ENCODE peak calls at places on chromosomes 5 and 9, in nine cellular contexts. C is AG09309, H is uterus, X is AG04450, N is OCI-LY7, Q is AG09319, B is fibroblast of villous mesenchyme, P is dorsolateral prefrontal cortex, S is foreskin keratinocyte. L is an unnamed sample.

GRCh38 chr5:45062044-45062443 is 253.3 kb downstream of the MRPS30 start:
- DNase-seq in C (no peak), P (no peak), Q (no peak), H (no peak), X (no peak), N (no peak), S (no peak), B (no peak), L (no peak)

GRCh38 chr5:176817369-176817841 is 7.0 kb downstream of the UNC5A start:
- DNase-seq in B (no peak), H (no peak), S (no peak), N (no peak), P (no peak), Q (no peak), X (no peak), C (no peak), L (peak)

GRCh38 chr5:36948041-36948440 is 71.5 kb downstream of the NIPBL start:
- DNase-seq in Q (no peak), C (no peak), S (peak), X (peak), H (no peak), N (no peak), P (no peak), B (peak), L (no peak)

GRCh38 chr5:100854594-100854993 is 48.5 kb downstream of the ST8SIA4 start:
- DNase-seq in B (no peak), N (no peak), X (no peak), S (no peak), Q (no peak), P (no peak), C (no peak), H (no peak), L (no peak)

GRCh38 chr5:33153373-33153772 is 287.4 kb upstream of the TARS1 start:
- DNase-seq in Q (no peak), H (no peak), B (no peak), S (no peak), C (no peak), X (no peak), P (no peak), N (no peak), L (no peak)

GRCh38 chr5:176761755-176762154 is 48.6 kb upstream of the UNC5A start:
- DNase-seq in B (no peak), H (no peak), X (no peak), P (no peak), Q (no peak), C (no peak), N (no peak), S (no peak), L (no peak)

GRCh38 chr9:112867275-112867991 is 23.2 kb downstream of the SLC46A2 start:
- DNase-seq in X (peak), N (no peak), C (no peak), H (no peak), B (peak), Q (peak), P (no peak), S (peak), L (no peak)

GRCh38 chr5:132215329-132215728 is 12.3 kb downstream of the P4HA2 start:
- DNase-seq in H (peak), B (peak), Q (peak), N (no peak), C (peak), X (peak), P (peak), S (peak), L (peak)

GRCh38 chr9:4769321-4770080 is 23.2 kb upstream of the RCL1 start:
- DNase-seq in P (no peak), C (no peak), N (no peak), S (peak), X (no peak), H (no peak), Q (no peak), B (no peak), L (peak)

GRCh38 chr5:1368236-1368635 is 23.3 kb upstream of the CLPTM1L start:
- DNase-seq in P (no peak), C (no peak), S (no peak), N (no peak), Q (no peak), H (no peak), B (no peak), X (no peak), L (no peak)

GRCh38 chr9:136782452-136782851 is 8.7 kb upstream of the TMEM141 start:
- DNase-seq in B (no peak), H (no peak), X (no peak), P (no peak), S (no peak), N (no peak), C (no peak), Q (no peak), L (no peak)

GRCh38 chr9:131739192-131739961 is 499 bp downstream of the RAPGEF1 start:
- DNase-seq in C (no peak), X (no peak), B (peak), Q (no peak), P (peak), S (no peak), H (no peak), N (peak), L (peak)

GRCh38 chr9:130895481-130896232 is 955 bp downstream of the QRFP start:
- DNase-seq in Q (no peak), C (no peak), P (no peak), H (no peak), N (no peak), X (no peak), B (no peak), S (no peak), L (no peak)

GRCh38 chr9:11128156-11128555 is 515.4 kb upstream of the PTPRD start:
- DNase-seq in S (peak), Q (no peak), X (no peak), H (no peak), N (no peak), B (no peak), C (no peak), P (no peak), L (no peak)

GRCh38 chr9:133787749-133788015 is 49.5 kb upstream of the SARDH start:
- DNase-seq in X (no peak), P (no peak), N (peak), C (no peak), H (no peak), B (peak), S (no peak), Q (no peak), L (no peak)

GRCh38 chr9:114108016-114108833 is 9.1 kb upstream of the KIF12 start:
- DNase-seq in C (no peak), H (peak), Q (peak), P (peak), S (peak), N (peak), B (peak), X (peak), L (peak)

GRCh38 chr5:52859619-52860018 is 71.9 kb downstream of the ITGA1 start:
- DNase-seq in B (peak), S (peak), H (no peak), Q (no peak), N (no peak), C (no peak), P (no peak), X (no peak), L (no peak)

GRCh38 chr9:82488702-82489578 is 500.4 kb downstream of the SPATA31D1 start:
- DNase-seq in H (no peak), P (no peak), Q (peak), C (peak), X (peak), B (peak), S (peak), N (no peak), L (peak)

GRCh38 chr5:137575211-137575610 is 76.1 kb upstream of the SPOCK1 start:
- DNase-seq in C (no peak), B (no peak), S (no peak), N (no peak), P (no peak), Q (no peak), X (no peak), H (no peak), L (no peak)

GRCh38 chr9:33022755-33023154 is 2.3 kb upstream of the DNAJA1 start:
- DNase-seq in X (no peak), P (no peak), B (no peak), H (no peak), Q (no peak), N (no peak), C (no peak), S (no peak), L (no peak)

GRCh38 chr5:179250561-179251225 is 94.6 kb downstream of the ADAMTS2 start:
- DNase-seq in S (no peak), N (no peak), Q (no peak), B (no peak), P (no peak), H (peak), C (no peak), X (no peak), L (no peak)

GRCh38 chr5:147068998-147069397 is 165.8 kb upstream of the STK32A start:
- DNase-seq in C (no peak), Q (no peak), H (no peak), X (no peak), S (no peak), N (no peak), P (no peak), B (no peak), L (no peak)

GRCh38 chr5:13477118-13477737 is 467.3 kb downstream of the DNAH5 start:
- DNase-seq in H (no peak), Q (no peak), B (no peak), N (no peak), X (peak), C (no peak), P (no peak), S (peak), L (no peak)

GRCh38 chr5:81751836-81752643 is 1.1 kb upstream of the SSBP2 start:
- DNase-seq in B (peak), X (no peak), H (peak), N (no peak), C (no peak), Q (no peak), P (peak), S (peak), L (no peak)

GRCh38 chr5:35242695-35243258 is 12.5 kb upstream of the PRLR start:
- DNase-seq in X (no peak), C (no peak), B (no peak), N (no peak), Q (no peak), H (no peak), S (peak), P (no peak), L (no peak)

GRCh38 chr9:94786586-94786985 is 60.1 kb downstream of the AOPEP start:
- DNase-seq in B (no peak), X (no peak), S (no peak), C (no peak), P (no peak), H (no peak), N (no peak), Q (no peak), L (no peak)

GRCh38 chr9:124395826-124396225 is 19.4 kb downstream of the PSMB7 start:
- DNase-seq in X (no peak), Q (no peak), N (no peak), H (no peak), S (no peak), P (no peak), B (no peak), C (no peak), L (no peak)

GRCh38 chr9:1047605-1048235 is 2.4 kb upstream of the DMRT2 start:
- DNase-seq in P (no peak), B (no peak), X (no peak), H (no peak), S (no peak), N (peak), Q (no peak), C (no peak), L (no peak)

GRCh38 chr9:88660611-88661010 is 125.6 kb downstream of the NXNL2 start:
- DNase-seq in B (peak), N (peak), S (peak), Q (no peak), H (no peak), C (no peak), P (no peak), X (no peak), L (peak)
- TF ChIP-seq CTCF in B (peak), N (peak), S (peak), Q (peak), H (no peak), C (peak), P (no peak), X (peak), L (no peak)

DNA sequence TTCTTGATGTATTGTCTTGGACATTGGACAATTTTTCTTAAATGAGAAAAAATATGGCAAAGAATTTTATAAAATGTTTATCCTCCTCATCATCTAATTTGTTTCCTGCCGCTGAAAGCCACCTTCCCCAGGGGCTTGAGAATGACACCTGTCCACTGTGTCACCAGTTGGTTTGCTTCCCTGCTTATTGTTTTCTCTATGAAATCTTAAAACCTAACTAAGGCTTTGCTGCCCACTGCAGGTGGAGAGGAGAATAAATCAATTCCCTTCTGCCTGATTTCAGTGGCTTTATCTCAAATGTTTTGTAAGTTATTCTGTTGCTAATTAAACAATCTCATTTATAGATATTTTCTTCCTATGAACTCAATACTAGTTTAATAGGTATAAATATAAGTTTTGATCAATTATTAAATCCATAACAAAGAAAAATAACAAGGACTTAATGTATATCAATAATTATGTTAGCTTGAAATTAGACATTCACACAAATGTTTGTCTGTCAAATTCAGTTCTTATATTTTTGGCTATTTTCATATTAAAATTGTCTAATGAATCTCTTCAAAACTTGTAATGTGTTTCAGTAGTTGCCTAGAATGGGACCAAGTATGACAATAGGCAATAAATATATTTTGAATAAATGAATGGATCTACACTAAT is 822.5 kb downstream of the PTPRD start:
- DNase-seq in X (no peak), P (peak), H (no peak), Q (no peak), B (peak), S (no peak), N (peak), C (no peak), L (peak)
- TF ChIP-seq CTCF in X (peak), P (peak), H (peak), Q (peak), B (peak), S (peak), N (peak), C (peak), L (peak)

DNA sequence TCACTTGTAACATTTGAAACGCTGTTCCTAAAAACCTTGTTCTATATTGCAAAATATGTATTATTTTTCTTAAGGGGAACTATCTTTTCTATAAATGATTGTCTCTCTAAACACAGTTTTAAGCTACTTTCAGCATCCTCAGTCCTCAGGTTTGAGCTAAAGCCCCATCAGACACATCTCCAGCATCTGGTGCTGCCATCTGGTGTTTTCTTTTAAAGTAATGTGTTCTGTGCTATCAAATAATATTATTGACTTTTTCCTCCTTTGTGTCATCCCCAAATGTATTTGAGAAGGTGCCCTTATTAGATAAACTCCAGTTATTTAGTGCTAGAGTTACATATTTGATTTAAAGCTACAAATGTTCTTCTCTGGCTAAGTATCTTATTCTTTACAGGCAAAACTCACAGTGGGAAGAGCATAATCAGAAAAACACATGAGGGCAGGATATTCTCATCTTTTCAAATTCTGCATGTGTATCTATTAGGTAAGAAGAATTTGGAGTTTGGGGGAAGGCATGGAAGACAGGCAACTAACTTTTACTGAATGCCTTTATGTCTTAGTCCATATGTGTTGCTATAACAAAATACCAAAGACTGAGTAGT is 27.5 kb downstream of the ZNF474 start:
- DNase-seq in H (no peak), Q (no peak), C (no peak), N (peak), P (no peak), S (no peak), X (no peak), B (peak), L (peak)
- TF ChIP-seq CTCF in H (peak), Q (peak), C (peak), N (peak), P (peak), S (peak), X (peak), B (peak), L (peak)

DNA sequence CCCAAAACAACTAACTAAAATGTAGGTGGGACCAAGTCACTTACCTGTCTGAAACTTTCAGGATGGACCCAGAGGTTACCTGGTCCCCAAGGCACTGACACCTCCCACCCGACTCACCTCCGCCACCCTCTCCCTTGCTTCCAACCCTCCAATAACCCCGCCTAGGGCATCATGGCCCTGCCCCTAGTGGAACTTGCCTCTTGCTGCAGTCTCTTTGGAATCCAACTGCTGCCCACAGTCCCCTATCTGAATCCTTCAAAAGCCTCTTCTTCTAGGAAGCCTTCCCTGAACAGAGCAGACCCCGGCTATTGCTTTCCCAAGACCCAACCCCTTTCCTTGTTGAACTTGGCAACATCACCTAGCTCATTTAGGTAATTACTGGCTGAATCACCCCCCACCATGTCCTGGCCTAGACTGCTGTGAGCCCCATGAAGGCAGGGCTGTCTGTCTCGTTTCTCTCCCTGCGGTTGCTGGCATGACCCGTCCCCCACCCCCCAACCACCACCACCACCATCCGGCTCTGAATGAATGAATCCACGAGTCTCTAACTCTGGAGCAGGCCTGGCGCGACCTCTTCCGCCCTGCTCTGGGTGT is 9.4 kb downstream of the CRB2 start:
- DNase-seq in P (no peak), B (no peak), X (no peak), C (no peak), N (no peak), H (no peak), Q (no peak), S (no peak), L (no peak)
- TF ChIP-seq CTCF in P (no peak), B (peak), X (peak), C (no peak), N (peak), H (no peak), Q (no peak), S (peak), L (no peak)

GRCh38 chr5:15601274-15601673 is 101.3 kb downstream of the FBXL7 start:
- DNase-seq in C (no peak), S (no peak), B (no peak), H (no peak), N (no peak), P (no peak), Q (no peak), X (no peak), L (no peak)

GRCh38 chr5:15600035-15600434 is 100.1 kb downstream of the FBXL7 start:
- DNase-seq in P (no peak), B (no peak), Q (no peak), X (no peak), N (no peak), S (no peak), C (no peak), H (no peak), L (no peak)

GRCh38 chr5:15594922-15595568 is 95.1 kb downstream of the FBXL7 start:
- DNase-seq in H (no peak), X (no peak), S (no peak), N (no peak), Q (no peak), C (no peak), B (peak), P (no peak), L (no peak)

GRCh38 chr5:15596936-15597335 is 97.0 kb downstream of the FBXL7 start:
- DNase-seq in C (no peak), X (no peak), B (no peak), P (no peak), S (no peak), Q (no peak), H (no peak), N (no peak), L (no peak)

DNA sequence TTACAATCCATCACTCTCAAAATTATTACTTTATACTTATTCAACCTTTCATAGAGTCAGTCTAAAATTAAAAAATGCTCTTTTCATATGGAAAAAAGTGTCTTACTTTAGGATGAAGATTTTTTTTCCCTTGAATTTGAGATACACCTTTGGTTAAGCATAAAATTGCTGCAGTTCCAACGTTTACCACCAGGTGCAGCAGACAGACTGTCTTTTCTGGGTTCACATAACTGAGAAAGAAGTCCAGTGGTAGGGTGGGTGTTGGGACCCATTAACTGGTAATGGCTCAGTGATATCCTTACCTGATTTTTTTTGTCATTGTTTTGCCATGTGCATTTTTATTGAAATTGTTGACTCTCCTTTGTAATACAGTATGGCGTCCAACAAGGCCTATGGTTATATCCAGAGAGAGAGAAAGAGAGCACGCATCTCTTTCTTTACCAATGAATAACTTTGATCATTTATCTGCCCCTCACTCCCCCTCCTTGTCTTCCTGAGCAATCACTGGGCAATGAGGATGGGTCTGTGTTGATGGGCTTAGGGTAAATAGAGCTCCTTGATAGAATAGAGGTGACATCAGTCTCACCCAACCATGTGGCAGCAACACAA is 98.4 kb downstream of the FBXL7 start:
- DNase-seq in N (peak), Q (no peak), H (no peak), X (no peak), S (no peak), B (no peak), P (no peak), C (no peak), L (peak)
- TF ChIP-seq CTCF in N (peak), Q (peak), H (peak), X (peak), S (peak), B (peak), P (peak), C (peak), L (no peak)

GRCh38 chr9:27634879-27635278 is 61.6 kb upstream of the C9orf72 start:
- DNase-seq in H (no peak), B (no peak), N (no peak), S (no peak), X (no peak), P (no peak), Q (no peak), C (no peak), L (no peak)
- TF ChIP-seq CTCF in H (no peak), B (no peak), N (no peak), S (no peak), X (no peak), P (no peak), Q (no peak), C (no peak), L (no peak)

GRCh38 chr5:145971701-145972100 is 35.3 kb downstream of the SH3RF2 start:
- DNase-seq in X (no peak), Q (no peak), B (no peak), N (no peak), H (no peak), S (no peak), P (no peak), C (no peak), L (no peak)

GRCh38 chr5:145967296-145967695 is 30.9 kb downstream of the SH3RF2 start:
- DNase-seq in B (no peak), Q (no peak), X (no peak), H (no peak), S (peak), P (no peak), C (no peak), N (no peak), L (no peak)

GRCh38 chr5:145969714-145970092 is 33.3 kb downstream of the SH3RF2 start:
- DNase-seq in B (no peak), N (no peak), X (no peak), S (no peak), Q (no peak), H (no peak), P (no peak), C (no peak), L (no peak)

GRCh38 chr5:145971108-145971507 is 34.7 kb downstream of the SH3RF2 start:
- DNase-seq in C (no peak), S (no peak), Q (no peak), P (no peak), N (no peak), B (no peak), H (no peak), X (no peak), L (no peak)

GRCh38 chr5:145968970-145969713 is 32.8 kb downstream of the SH3RF2 start:
- DNase-seq in Q (no peak), B (no peak), C (no peak), N (no peak), P (no peak), H (no peak), S (no peak), X (no peak), L (no peak)
- TF ChIP-seq CTCF in Q (no peak), B (no peak), C (no peak), N (no peak), P (no peak), H (no peak), S (no peak), X (no peak), L (no peak)

L was measured in Calu3.